ENCODE peak calls at places on chromosomes 7 and 10, in four cellular contexts. A is HEK293T, V is cerebellar cortex, B is GM10248. W is an unnamed sample.

GRCh38 chr7:15686209-15686956 is at the start of gene MEOX2:
- DNase-seq in A (no peak), V (no peak), B (peak), W (no peak)

GRCh38 chr10:115136616-115137015 is 43.5 kb downstream of the ATRNL1 start:
- DNase-seq in A (no peak), V (no peak), B (no peak), W (no peak)

GRCh38 chr7:138170959-138171703 is 94.9 kb downstream of the AKR1D1 start:
- DNase-seq in A (no peak), V (no peak), B (peak), W (no peak)

GRCh38 chr7:156988605-156989185 is 21.8 kb downstream of the MNX1 start:
- DNase-seq in A (no peak), V (no peak), B (no peak), W (no peak)

GRCh38 chr7:39758234-39758970 is 135.0 kb downstream of the RALA start:
- DNase-seq in A (no peak), V (no peak), B (no peak), W (peak)

GRCh38 chr10:133258066-133258817 is 18.4 kb downstream of the ADAM8 start:
- DNase-seq in A (no peak), V (no peak), B (no peak), W (no peak)

GRCh38 chr7:132998763-132999162 is 83.1 kb downstream of the CHCHD3 start:
- DNase-seq in A (no peak), V (no peak), B (no peak), W (no peak)

GRCh38 chr10:100341953-100342626 is 4.9 kb upstream of the SCD start:
- DNase-seq in A (peak), V (peak), B (peak), W (peak)

GRCh38 chr10:69352569-69353264 is 64.0 kb downstream of the TACR2 start:
- DNase-seq in A (no peak), V (no peak), B (no peak), W (no peak)

GRCh38 chr7:127988743-127989142 is 42.5 kb downstream of the LRRC4 start:
- DNase-seq in A (no peak), V (no peak), B (no peak), W (no peak)

GRCh38 chr7:47473499-47474210 is 108.3 kb downstream of the TNS3 start:
- DNase-seq in A (no peak), V (no peak), B (peak), W (peak)

GRCh38 chr10:19719320-19719719 is 96.9 kb upstream of the PLXDC2 start:
- DNase-seq in A (peak), V (no peak), B (no peak), W (peak)

GRCh38 chr7:148883233-148884048 is 650 bp downstream of the EZH2 start:
- DNase-seq in A (peak), V (peak), B (peak), W (peak)

GRCh38 chr7:44533301-44534055 is 7.7 kb downstream of the NPC1L1 start:
- DNase-seq in A (peak), V (no peak), B (peak), W (no peak)

GRCh38 chr7:151579642-151580041 is 59.9 kb upstream of the RHEB start:
- DNase-seq in A (no peak), V (no peak), B (no peak), W (no peak)